ENCODE peak calls at places on chromosomes 11 and 22, in nine cellular contexts. R is A549, F is HepG2, T is body of pancreas, J is IMR-90, K is HCT116, L is upper lobe of left lung, B is heart left ventricle, P is K562. W is an unnamed sample.

GRCh38 chr11:15850992-15851615 is 505.2 kb downstream of the SOX6 start:
- ATAC-seq in T (no peak), K (no peak), P (no peak), J (no peak), B (peak), R (no peak), F (no peak), L (peak), W (no peak)

GRCh38 chr11:134835561-134835960 is 423.5 kb upstream of the B3GAT1 start:
- ATAC-seq in L (no peak), B (no peak), P (no peak), J (no peak), R (no peak), T (no peak), K (no peak), F (no peak), W (no peak)

GRCh38 chr11:68870470-68870869 is 28.8 kb upstream of the CPT1A start:
- ATAC-seq in F (peak), R (peak), T (no peak), B (no peak), J (no peak), L (peak), P (peak), K (peak), W (no peak)

GRCh38 chr11:30049214-30049613 is 32.4 kb upstream of the KCNA4 start:
- ATAC-seq in P (no peak), B (no peak), L (no peak), T (no peak), K (no peak), F (no peak), R (no peak), J (no peak), W (no peak)

GRCh38 chr11:76610871-76611475 is 59.6 kb downstream of the LRRC32 start:
- ATAC-seq in T (no peak), K (no peak), B (peak), F (no peak), J (no peak), R (no peak), P (peak), L (no peak), W (no peak)

GRCh38 chr11:8375932-8376331 is 112.3 kb upstream of the LMO1 start:
- ATAC-seq in R (no peak), F (no peak), P (no peak), L (no peak), K (no peak), J (no peak), T (no peak), B (no peak), W (no peak)

GRCh38 chr11:67311556-67312082 is 8.3 kb downstream of the SSH3 start:
- ATAC-seq in B (peak), F (peak), K (no peak), T (no peak), P (peak), R (peak), J (no peak), L (no peak), W (no peak)

GRCh38 chr11:69416123-69416475 is 65.4 kb upstream of the LINC01488 start:
- ATAC-seq in T (no peak), B (peak), J (no peak), R (no peak), L (no peak), K (no peak), F (no peak), P (no peak), W (no peak)

GRCh38 chr22:46390652-46391301 is 55.3 kb downstream of the TRMU start:
- ATAC-seq in R (no peak), L (peak), T (peak), J (peak), B (peak), K (no peak), P (peak), F (peak), W (no peak)

GRCh38 chr11:7449841-7450214 is 35.5 kb upstream of the OLFML1 start:
- ATAC-seq in J (no peak), B (no peak), F (no peak), K (no peak), L (no peak), T (peak), R (no peak), P (no peak), W (no peak)

GRCh38 chr22:38901111-38901641 is 29.2 kb upstream of the CBX6 start:
- ATAC-seq in K (no peak), L (no peak), T (no peak), J (no peak), P (no peak), R (no peak), F (no peak), B (peak), W (no peak)

GRCh38 chr11:73078631-73079030 is 63.5 kb downstream of the FCHSD2 start:
- ATAC-seq in F (no peak), T (no peak), B (no peak), R (no peak), P (no peak), J (no peak), L (no peak), K (no peak), W (no peak)

GRCh38 chr22:33272180-33272579 is 214.0 kb upstream of the SYN3 start:
- ATAC-seq in L (no peak), B (no peak), R (no peak), P (no peak), F (peak), J (no peak), K (no peak), T (peak), W (no peak)

GRCh38 chr11:75565221-75565814 is 3.3 kb downstream of the SERPINH1 start:
- ATAC-seq in B (peak), F (peak), R (no peak), K (no peak), P (no peak), T (no peak), J (peak), L (peak), W (peak)

GRCh38 chr22:47163876-47164513 is 401.5 kb downstream of the TBC1D22A start:
- ATAC-seq in T (no peak), F (peak), J (no peak), B (peak), L (no peak), R (no peak), K (no peak), P (no peak), W (no peak)

GRCh38 chr11:67600324-67601029 is 6.3 kb upstream of the NDUFV1 start:
- ATAC-seq in J (no peak), L (no peak), F (no peak), T (no peak), P (peak), K (no peak), B (no peak), R (no peak), W (no peak)

GRCh38 chr11:112216591-112217105 is 9.6 kb upstream of the PTS start:
- ATAC-seq in L (no peak), B (no peak), J (peak), T (no peak), F (no peak), P (no peak), K (no peak), R (no peak), W (no peak)

GRCh38 chr22:26552466-26552865 is 37.5 kb downstream of the TPST2 start:
- ATAC-seq in L (no peak), B (no peak), R (no peak), T (no peak), J (no peak), P (no peak), K (no peak), F (no peak), W (no peak)

GRCh38 chr11:80320226-80320625 is 879.4 kb upstream of the TENM4 start:
- ATAC-seq in J (no peak), B (no peak), R (no peak), K (no peak), P (no peak), L (no peak), F (no peak), T (no peak), W (no peak)

GRCh38 chr11:83759148-83759547 is 473.0 kb upstream of the CCDC90B start:
- ATAC-seq in R (no peak), F (no peak), L (no peak), J (no peak), T (no peak), P (no peak), B (no peak), K (no peak), W (no peak)

GRCh38 chr11:33970984-33971466 is 79.1 kb upstream of the LMO2 start:
- ATAC-seq in R (peak), B (peak), T (peak), P (peak), F (peak), J (peak), L (peak), K (peak), W (peak)

GRCh38 chr11:66880484-66881211 is 23.8 kb downstream of the LRFN4 start:
- ATAC-seq in L (no peak), R (no peak), K (no peak), T (no peak), J (no peak), B (peak), P (no peak), F (no peak), W (no peak)

GRCh38 chr22:50281957-50282356 is 11.8 kb upstream of the MAPK11 start:
- ATAC-seq in B (peak), K (peak), F (no peak), R (no peak), T (peak), J (no peak), L (no peak), P (no peak), W (no peak)

GRCh38 chr11:131043251-131043650 is 127.0 kb upstream of the SNX19 start:
- ATAC-seq in F (no peak), L (no peak), J (no peak), T (no peak), B (no peak), P (no peak), R (no peak), K (no peak), W (no peak)

GRCh38 chr22:42202048-42202447 is 68.4 kb downstream of the TCF20 start:
- ATAC-seq in F (no peak), R (no peak), T (no peak), J (no peak), P (no peak), K (no peak), B (no peak), L (no peak), W (no peak)

GRCh38 chr11:108242422-108242821 is 19.6 kb downstream of the ATM start:
- ATAC-seq in J (no peak), B (no peak), L (no peak), R (no peak), K (no peak), P (no peak), F (no peak), T (no peak), W (no peak)

GRCh38 chr11:68840661-68841653 is 759 bp downstream of the CPT1A start:
- ATAC-seq in R (peak), T (peak), F (peak), K (peak), J (peak), L (peak), B (peak), P (peak), W (peak)

GRCh38 chr22:38191746-38192474 is 9.9 kb upstream of the MAFF start:
- ATAC-seq in R (no peak), K (no peak), J (peak), T (no peak), F (peak), L (no peak), B (no peak), P (no peak), W (no peak)

GRCh38 chr11:67057410-67057757 is 737 bp downstream of the RHOD start:
- ATAC-seq in B (peak), F (no peak), R (no peak), J (no peak), K (peak), L (no peak), P (no peak), T (peak), W (no peak)

GRCh38 chr11:43546561-43547410 is 133.8 kb upstream of the HSD17B12 start:
- ATAC-seq in R (peak), T (peak), P (no peak), K (no peak), F (peak), B (no peak), J (no peak), L (no peak), W (no peak)

GRCh38 chr11:22433066-22433450 is 94.9 kb downstream of the SLC17A6 start:
- ATAC-seq in B (no peak), R (no peak), J (peak), K (no peak), F (no peak), P (no peak), T (peak), L (no peak), W (no peak)

GRCh38 chr11:20099527-20099926 is 60.7 kb downstream of the DBX1 start:
- ATAC-seq in T (no peak), F (no peak), L (no peak), B (no peak), J (no peak), R (no peak), K (no peak), P (no peak), W (no peak)

GRCh38 chr11:7154881-7155344 is 66.1 kb downstream of the RBMXL2 start:
- ATAC-seq in F (no peak), J (no peak), T (peak), P (no peak), B (peak), L (peak), R (no peak), K (no peak), W (no peak)

GRCh38 chr11:122032317-122032716 is 83.7 kb downstream of the BLID start:
- ATAC-seq in R (no peak), P (no peak), T (no peak), B (peak), F (no peak), J (no peak), K (no peak), L (peak), W (peak)

GRCh38 chr11:88068848-88069554 is 106.2 kb downstream of the RAB38 start:
- ATAC-seq in F (no peak), P (no peak), K (no peak), L (no peak), B (no peak), J (no peak), R (no peak), T (no peak), W (no peak)

GRCh38 chr22:19548964-19549363 is 24.8 kb upstream of the CLDN5 start:
- ATAC-seq in B (no peak), K (no peak), T (no peak), J (no peak), L (no peak), F (no peak), R (no peak), P (no peak), W (no peak)
- TF ChIP-seq POLR2A in B (no peak), K (no peak), T (no peak), J (no peak), L (no peak), F (no peak), R (no peak), P (no peak), W (no peak)

GRCh38 chr22:41092847-41093371 is 517 bp downstream of the EP300 start:
- ATAC-seq in L (no peak), T (no peak), F (no peak), P (peak), J (no peak), R (peak), K (no peak), B (no peak), W (no peak)
- TF ChIP-seq POLR2A in L (no peak), T (no peak), F (no peak), P (no peak), J (no peak), R (no peak), K (no peak), B (no peak), W (no peak)

DNA sequence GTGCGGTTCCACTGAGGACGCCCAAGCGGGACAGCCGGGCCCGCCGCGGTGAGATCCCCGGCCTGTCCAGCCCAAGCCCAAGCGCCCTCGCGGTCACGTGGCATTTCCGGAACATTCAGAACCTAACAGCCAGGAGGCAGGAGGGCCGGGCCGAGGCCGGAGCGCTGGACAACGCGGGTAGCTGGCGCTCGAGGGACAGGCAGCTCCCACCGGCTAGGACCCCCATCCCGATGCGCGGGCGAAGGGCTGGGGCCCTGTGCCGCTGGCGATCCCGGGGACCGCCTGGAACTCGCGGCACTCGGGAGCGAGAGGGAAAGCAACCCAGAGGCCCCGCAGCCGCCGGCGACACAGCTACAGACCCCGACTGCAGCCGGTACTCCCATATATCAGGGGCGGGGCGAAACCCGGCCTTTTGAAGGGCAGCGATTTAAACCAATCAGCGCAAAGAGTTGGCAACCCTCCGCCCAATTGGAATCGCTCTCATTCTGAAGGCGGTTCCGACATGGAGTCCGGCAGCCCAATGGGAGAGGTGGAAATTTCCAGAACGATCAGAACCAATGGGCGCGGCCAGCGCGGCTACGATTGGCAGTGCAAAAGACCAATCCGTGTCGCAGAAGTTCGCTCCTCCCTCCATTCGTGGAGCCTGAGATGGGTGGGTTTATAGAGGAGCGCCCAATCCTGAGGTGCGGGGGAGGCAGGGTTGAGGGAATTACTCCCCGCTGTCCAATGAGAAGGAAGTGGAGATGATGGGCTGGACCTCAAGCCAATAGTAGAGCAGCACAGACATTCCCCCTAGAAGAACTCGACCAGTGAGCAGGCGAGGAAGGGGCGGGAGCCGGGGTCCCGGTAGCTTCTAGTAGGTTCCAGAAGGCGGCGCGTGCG is at the start of gene STIP1:
- ATAC-seq in K (peak), P (peak), J (peak), F (peak), T (peak), B (peak), L (peak), R (peak), W (peak)
- TF ChIP-seq POLR2A in K (peak), P (peak), J (peak), F (peak), T (peak), B (peak), L (peak), R (peak), W (peak)

GRCh38 chr22:40215266-40215665 is 37.5 kb downstream of the TNRC6B start:
- ATAC-seq in R (no peak), P (no peak), B (peak), J (no peak), K (no peak), T (no peak), L (peak), F (no peak), W (no peak)
- TF ChIP-seq POLR2A in R (no peak), P (no peak), B (no peak), J (no peak), K (no peak), T (no peak), L (no peak), F (no peak), W (no peak)

DNA sequence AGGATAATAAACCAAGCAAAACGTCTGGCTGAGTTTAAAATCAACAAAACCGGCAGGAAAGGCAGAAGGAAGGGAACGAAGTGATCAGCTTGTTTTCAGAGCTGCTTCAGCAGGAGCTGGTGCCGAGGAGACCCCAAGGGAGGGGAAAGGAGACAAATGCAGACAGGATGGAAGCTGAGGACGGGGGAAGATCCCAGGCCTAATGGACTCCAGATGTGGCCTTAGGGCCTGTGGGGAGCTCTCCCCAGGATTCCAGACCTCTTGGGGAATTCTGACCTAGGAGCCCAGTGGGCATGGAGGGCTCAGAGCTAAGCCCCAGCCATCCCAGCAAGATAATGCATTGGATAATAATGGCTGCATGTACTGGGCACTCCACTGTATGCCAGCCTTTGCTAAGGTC is 211.4 kb upstream of the NARS2 start:
- ATAC-seq in L (no peak), B (no peak), J (peak), K (no peak), R (no peak), T (no peak), F (no peak), P (no peak), W (no peak)
- TF ChIP-seq POLR2A in L (no peak), B (no peak), J (no peak), K (no peak), R (no peak), T (no peak), F (no peak), P (no peak), W (no peak)

W was measured in gastroesophageal sphincter.